ENCODE peak calls at places on chromosomes 13 and 19, in eight cellular contexts. One of them, this sample, is unnamed.

GRCh38 chr19:13208131-13208963 is 58.1 kb downstream of the IER2 start:
- DNase-seq in lower lobe of right lung: peak; percentile 74
- DNase-seq in tibial artery: peak; percentile 41
- DNase-seq in ascending aorta: no peak
- DNase-seq in left lung: peak; percentile 72
- DNase-seq in colonic mucosa: peak; percentile 57
- DNase-seq in esophagus squamous epithelium: no peak
- DNase-seq in tibial nerve: peak; percentile 35
- DNase-seq in this sample: peak; percentile 47

GRCh38 chr19:39352549-39353285 is 10.5 kb downstream of the SAMD4B start:
- DNase-seq in lower lobe of right lung: no peak
- DNase-seq in tibial artery: no peak
- DNase-seq in ascending aorta: no peak
- DNase-seq in left lung: no peak
- DNase-seq in colonic mucosa: no peak
- DNase-seq in esophagus squamous epithelium: no peak
- DNase-seq in tibial nerve: no peak
- DNase-seq in this sample: no peak

GRCh38 chr13:62747152-62747551 is 1331.5 kb upstream of the PCDH20 start:
- DNase-seq in lower lobe of right lung: no peak
- DNase-seq in tibial artery: no peak
- DNase-seq in ascending aorta: no peak
- DNase-seq in left lung: no peak
- DNase-seq in colonic mucosa: no peak
- DNase-seq in esophagus squamous epithelium: no peak
- DNase-seq in tibial nerve: no peak
- DNase-seq in this sample: no peak

GRCh38 chr13:49604570-49604969 is 19.2 kb upstream of the RCBTB1 start:
- DNase-seq in lower lobe of right lung: no peak
- DNase-seq in tibial artery: no peak
- DNase-seq in ascending aorta: no peak
- DNase-seq in left lung: no peak
- DNase-seq in colonic mucosa: no peak
- DNase-seq in esophagus squamous epithelium: no peak
- DNase-seq in tibial nerve: no peak
- DNase-seq in this sample: no peak

GRCh38 chr19:52638601-52639000 is 446 bp upstream of the ZNF83 start:
- DNase-seq in lower lobe of right lung: peak; percentile 54
- DNase-seq in tibial artery: peak; percentile 20
- DNase-seq in ascending aorta: peak; percentile 9
- DNase-seq in left lung: peak; percentile 39
- DNase-seq in colonic mucosa: no peak
- DNase-seq in esophagus squamous epithelium: no peak
- DNase-seq in tibial nerve: no peak
- DNase-seq in this sample: no peak

GRCh38 chr19:15971217-15971616 is 22.4 kb downstream of the OR10H4 start:
- DNase-seq in lower lobe of right lung: no peak
- DNase-seq in tibial artery: no peak
- DNase-seq in ascending aorta: no peak
- DNase-seq in left lung: no peak
- DNase-seq in colonic mucosa: no peak
- DNase-seq in esophagus squamous epithelium: no peak
- DNase-seq in tibial nerve: no peak
- DNase-seq in this sample: no peak

GRCh38 chr13:60111726-60112125 is 52.0 kb downstream of the DIAPH3 start:
- DNase-seq in lower lobe of right lung: no peak
- DNase-seq in tibial artery: no peak
- DNase-seq in ascending aorta: no peak
- DNase-seq in left lung: no peak
- DNase-seq in colonic mucosa: no peak
- DNase-seq in esophagus squamous epithelium: no peak
- DNase-seq in tibial nerve: no peak
- DNase-seq in this sample: no peak

GRCh38 chr13:30371649-30372265 is 50.5 kb upstream of the UBE2L5 start:
- DNase-seq in lower lobe of right lung: no peak
- DNase-seq in tibial artery: no peak
- DNase-seq in ascending aorta: no peak
- DNase-seq in left lung: no peak
- DNase-seq in colonic mucosa: peak; percentile 80
- DNase-seq in esophagus squamous epithelium: peak; percentile 29
- DNase-seq in tibial nerve: no peak
- DNase-seq in this sample: peak; percentile 68

GRCh38 chr19:2398735-2399305 is 28.6 kb downstream of the TIMM13 start:
- DNase-seq in lower lobe of right lung: no peak
- DNase-seq in tibial artery: no peak
- DNase-seq in ascending aorta: no peak
- DNase-seq in left lung: no peak
- DNase-seq in colonic mucosa: no peak
- DNase-seq in esophagus squamous epithelium: no peak
- DNase-seq in tibial nerve: no peak
- DNase-seq in this sample: no peak

DNA sequence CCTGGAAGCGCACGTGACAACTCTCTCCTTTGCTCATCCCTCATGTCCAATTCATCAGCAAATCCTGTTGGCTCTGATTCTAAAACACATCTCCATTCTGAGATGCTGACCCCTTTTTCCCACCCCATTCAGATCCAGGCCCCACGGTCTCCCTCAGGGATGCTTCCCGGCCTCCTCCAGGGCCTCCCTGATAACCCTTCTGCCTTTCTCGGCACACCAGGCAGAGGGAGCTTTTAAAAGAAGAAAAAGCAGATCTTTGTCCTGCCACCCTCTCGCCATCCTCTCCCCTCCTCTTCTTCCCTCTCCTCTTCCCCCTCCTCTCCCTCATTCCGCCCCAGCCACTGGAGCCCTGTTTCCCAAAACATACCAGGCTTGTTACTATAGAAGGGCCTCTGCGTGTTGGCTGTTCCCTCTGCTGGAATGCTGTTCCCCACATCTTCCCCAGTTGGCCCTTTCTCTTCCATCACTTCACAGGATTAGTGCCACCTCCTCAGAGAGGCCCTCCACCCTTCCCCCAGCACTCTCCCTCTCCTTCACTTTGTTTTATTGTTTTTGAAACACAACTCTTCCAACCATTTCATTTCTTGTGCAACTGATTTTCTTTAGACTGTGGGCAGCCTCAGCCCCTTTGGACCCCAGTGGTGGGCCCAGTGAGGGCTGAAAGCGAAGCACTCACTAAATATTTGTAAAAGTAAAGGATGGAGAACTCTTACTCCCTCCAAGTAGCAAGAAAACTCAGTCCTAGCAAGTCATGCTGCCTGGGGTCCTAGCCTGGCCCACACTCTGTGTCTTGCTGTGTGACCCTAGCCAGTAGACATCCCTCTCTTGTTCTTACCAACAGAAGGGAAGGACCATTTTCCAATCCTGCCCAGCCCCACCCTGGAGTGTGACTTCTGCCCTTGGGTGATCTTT is 2.5 kb upstream of the CRLF1 start:
- DNase-seq in lower lobe of right lung: no peak
- DNase-seq in tibial artery: no peak
- DNase-seq in ascending aorta: no peak
- DNase-seq in left lung: no peak
- DNase-seq in colonic mucosa: no peak
- DNase-seq in esophagus squamous epithelium: no peak
- DNase-seq in tibial nerve: no peak
- DNase-seq in this sample: no peak
- TF ChIP-seq CTCF in lower lobe of right lung: no peak
- TF ChIP-seq CTCF in tibial artery: no peak
- TF ChIP-seq CTCF in ascending aorta: no peak
- TF ChIP-seq CTCF in left lung: no peak
- TF ChIP-seq CTCF in colonic mucosa: no peak
- TF ChIP-seq CTCF in esophagus squamous epithelium: no peak
- TF ChIP-seq CTCF in tibial nerve: no peak
- TF ChIP-seq CTCF in this sample: no peak

GRCh38 chr13:31540316-31540715 is 199.0 kb upstream of the RXFP2 start:
- DNase-seq in lower lobe of right lung: no peak
- DNase-seq in tibial artery: no peak
- DNase-seq in ascending aorta: no peak
- DNase-seq in left lung: no peak
- DNase-seq in colonic mucosa: no peak
- DNase-seq in esophagus squamous epithelium: no peak
- DNase-seq in tibial nerve: no peak
- DNase-seq in this sample: no peak

GRCh38 chr13:31543190-31543589 is 196.1 kb upstream of the RXFP2 start:
- DNase-seq in lower lobe of right lung: no peak
- DNase-seq in tibial artery: no peak
- DNase-seq in ascending aorta: no peak
- DNase-seq in left lung: no peak
- DNase-seq in colonic mucosa: no peak
- DNase-seq in esophagus squamous epithelium: no peak
- DNase-seq in tibial nerve: no peak
- DNase-seq in this sample: no peak

GRCh38 chr13:31538067-31539042 is 201.0 kb upstream of the RXFP2 start:
- DNase-seq in lower lobe of right lung: no peak
- DNase-seq in tibial artery: peak; percentile 23
- DNase-seq in ascending aorta: no peak
- DNase-seq in left lung: no peak
- DNase-seq in colonic mucosa: peak; percentile 25
- DNase-seq in esophagus squamous epithelium: no peak
- DNase-seq in tibial nerve: no peak
- DNase-seq in this sample: no peak
- TF ChIP-seq CTCF in lower lobe of right lung: peak; percentile 45
- TF ChIP-seq CTCF in tibial artery: peak; percentile 54
- TF ChIP-seq CTCF in ascending aorta: peak; percentile 42
- TF ChIP-seq CTCF in left lung: peak; percentile 52
- TF ChIP-seq CTCF in colonic mucosa: peak; percentile 35
- TF ChIP-seq CTCF in esophagus squamous epithelium: peak; percentile 26
- TF ChIP-seq CTCF in tibial nerve: no peak
- TF ChIP-seq CTCF in this sample: no peak

GRCh38 chr13:70623260-70623659 is 515.0 kb upstream of the KLHL1 start:
- DNase-seq in lower lobe of right lung: no peak
- DNase-seq in tibial artery: no peak
- DNase-seq in ascending aorta: no peak
- DNase-seq in left lung: no peak
- DNase-seq in colonic mucosa: no peak
- DNase-seq in esophagus squamous epithelium: no peak
- DNase-seq in tibial nerve: no peak
- DNase-seq in this sample: no peak
- TF ChIP-seq CTCF in lower lobe of right lung: peak; percentile 33
- TF ChIP-seq CTCF in tibial artery: peak; percentile 9
- TF ChIP-seq CTCF in ascending aorta: peak; percentile 8
- TF ChIP-seq CTCF in left lung: peak; percentile 45
- TF ChIP-seq CTCF in colonic mucosa: peak; percentile 37
- TF ChIP-seq CTCF in esophagus squamous epithelium: no peak
- TF ChIP-seq CTCF in tibial nerve: peak; percentile 25
- TF ChIP-seq CTCF in this sample: no peak

GRCh38 chr13:46654956-46655726 is 102.2 kb downstream of the LRCH1 start:
- DNase-seq in lower lobe of right lung: no peak
- DNase-seq in tibial artery: no peak
- DNase-seq in ascending aorta: no peak
- DNase-seq in left lung: no peak
- DNase-seq in colonic mucosa: no peak
- DNase-seq in esophagus squamous epithelium: no peak
- DNase-seq in tibial nerve: no peak
- DNase-seq in this sample: no peak
- TF ChIP-seq CTCF in lower lobe of right lung: no peak
- TF ChIP-seq CTCF in tibial artery: no peak
- TF ChIP-seq CTCF in ascending aorta: no peak
- TF ChIP-seq CTCF in left lung: no peak
- TF ChIP-seq CTCF in colonic mucosa: no peak
- TF ChIP-seq CTCF in esophagus squamous epithelium: no peak
- TF ChIP-seq CTCF in tibial nerve: no peak
- TF ChIP-seq CTCF in this sample: no peak

GRCh38 chr13:23778007-23778687 is 111.1 kb downstream of the MIPEP start:
- DNase-seq in lower lobe of right lung: no peak
- DNase-seq in tibial artery: no peak
- DNase-seq in ascending aorta: no peak
- DNase-seq in left lung: no peak
- DNase-seq in colonic mucosa: no peak
- DNase-seq in esophagus squamous epithelium: no peak
- DNase-seq in tibial nerve: no peak
- DNase-seq in this sample: no peak
- TF ChIP-seq CTCF in lower lobe of right lung: no peak
- TF ChIP-seq CTCF in tibial artery: no peak
- TF ChIP-seq CTCF in ascending aorta: no peak
- TF ChIP-seq CTCF in left lung: no peak
- TF ChIP-seq CTCF in colonic mucosa: no peak
- TF ChIP-seq CTCF in esophagus squamous epithelium: no peak
- TF ChIP-seq CTCF in tibial nerve: no peak
- TF ChIP-seq CTCF in this sample: no peak

GRCh38 chr19:53942001-53942786 is 20.5 kb upstream of the CACNG8 start:
- DNase-seq in lower lobe of right lung: no peak
- DNase-seq in tibial artery: no peak
- DNase-seq in ascending aorta: no peak
- DNase-seq in left lung: no peak
- DNase-seq in colonic mucosa: no peak
- DNase-seq in esophagus squamous epithelium: no peak
- DNase-seq in tibial nerve: no peak
- DNase-seq in this sample: no peak
- TF ChIP-seq CTCF in lower lobe of right lung: no peak
- TF ChIP-seq CTCF in tibial artery: no peak
- TF ChIP-seq CTCF in ascending aorta: no peak
- TF ChIP-seq CTCF in left lung: no peak
- TF ChIP-seq CTCF in colonic mucosa: no peak
- TF ChIP-seq CTCF in esophagus squamous epithelium: no peak
- TF ChIP-seq CTCF in tibial nerve: no peak
- TF ChIP-seq CTCF in this sample: no peak